ENCODE peak calls at places on chromosomes 4 and X, in seven cellular contexts. B is neuronal stem cell, U is IMR-90, X is mesenchymal stem cell, K is H9, H is mesendoderm, S is trophoblast cell. F is an unnamed sample.

GRCh38 chrX:28205905-28206304 is 224.7 kb upstream of the DCAF8L1 start:
- DNase-seq in S (no peak), X (no peak), K (peak), B (no peak), H (peak), U (no peak), F (no peak)

GRCh38 chr4:1452431-1453051 is 46.3 kb upstream of the NKX1-1 start:
- DNase-seq in K (no peak), U (no peak), B (no peak), H (no peak), S (no peak), X (no peak), F (no peak)

GRCh38 chr4:21827575-21827974 is 121.0 kb downstream of the KCNIP4 start:
- DNase-seq in B (no peak), H (no peak), S (no peak), K (no peak), X (peak), U (peak), F (no peak)

GRCh38 chr4:13160906-13161305 is 323.2 kb downstream of the RAB28 start:
- DNase-seq in B (no peak), U (peak), H (no peak), S (no peak), X (no peak), K (no peak), F (no peak)

GRCh38 chrX:48956728-48957414 is 536 bp downstream of the OTUD5 start:
- DNase-seq in B (no peak), S (no peak), U (no peak), H (no peak), K (no peak), X (no peak), F (no peak)

GRCh38 chr4:57061395-57061794 is 48.8 kb downstream of the IGFBP7 start:
- DNase-seq in H (no peak), U (peak), B (no peak), S (peak), X (peak), K (no peak), F (no peak)

GRCh38 chrX:103253608-103254007 is 1.3 kb downstream of the TCEAL8 start:
- DNase-seq in X (peak), H (peak), K (no peak), S (no peak), U (no peak), B (no peak), F (no peak)

GRCh38 chr4:118762146-118762545 is 73.8 kb downstream of the SEC24D start:
- DNase-seq in U (no peak), S (no peak), H (no peak), K (no peak), X (no peak), B (no peak), F (no peak)

GRCh38 chr4:83272900-83273299 is 11.7 kb downstream of the COQ2 start:
- DNase-seq in X (no peak), S (no peak), H (no peak), U (no peak), B (no peak), K (no peak), F (no peak)

GRCh38 chrX:13064599-13065143 is 20.3 kb upstream of the FAM9C start:
- DNase-seq in U (peak), H (no peak), B (no peak), S (no peak), X (peak), K (no peak), F (no peak)

GRCh38 chr4:56907489-56908205 is at the start of gene REST:
- DNase-seq in U (peak), S (peak), B (peak), X (peak), K (peak), H (peak), F (peak)

GRCh38 chrX:138769918-138770317 is 58.4 kb upstream of the FGF13 start:
- DNase-seq in X (no peak), S (no peak), B (no peak), K (no peak), U (no peak), H (no peak), F (no peak)

GRCh38 chr4:59518005-59518823 is 1681.9 kb upstream of the ADGRL3 start:
- DNase-seq in X (no peak), U (no peak), B (no peak), S (no peak), K (peak), H (no peak), F (no peak)

GRCh38 chrX:69019073-69019890 is 146.0 kb downstream of the PJA1 start:
- DNase-seq in S (no peak), H (no peak), K (no peak), X (no peak), U (no peak), B (no peak), F (no peak)

GRCh38 chr4:156594619-156595018 is 377.0 kb downstream of the PDGFC start:
- DNase-seq in S (no peak), B (no peak), X (peak), H (no peak), U (no peak), K (no peak), F (no peak)

GRCh38 chr4:181030961-181031360 is 1212.2 kb upstream of the TENM3 start:
- DNase-seq in K (no peak), B (no peak), H (no peak), S (no peak), U (peak), X (no peak), F (no peak)

GRCh38 chrX:148380614-148381561 is 119.5 kb upstream of the AFF2 start:
- DNase-seq in S (peak), X (no peak), H (peak), U (no peak), K (no peak), B (no peak), F (no peak)

GRCh38 chr4:74314944-74315343 is 6.7 kb downstream of the EPGN start:
- DNase-seq in U (no peak), K (no peak), H (no peak), S (no peak), B (no peak), X (no peak), F (no peak)

GRCh38 chr4:74317616-74318256 is 9.5 kb downstream of the EPGN start:
- DNase-seq in H (no peak), K (no peak), U (peak), S (peak), X (no peak), B (no peak), F (no peak)

GRCh38 chr4:74316397-74316796 is 8.1 kb downstream of the EPGN start:
- DNase-seq in S (no peak), X (peak), K (no peak), U (no peak), H (peak), B (no peak), F (no peak)

GRCh38 chr4:74311696-74312313 is 3.5 kb downstream of the EPGN start:
- DNase-seq in B (peak), U (peak), X (peak), H (peak), K (no peak), S (peak), F (no peak)

GRCh38 chr4:74314329-74314728 is 6.1 kb downstream of the EPGN start:
- DNase-seq in U (no peak), X (no peak), H (no peak), K (no peak), B (no peak), S (no peak), F (no peak)
- H3K23ac ChIP-seq in U (no peak), X (no peak), H (no peak), K (no peak), B (no peak), S (no peak), F (no peak)

GRCh38 chr4:35952751-35953150 is 291.6 kb downstream of the ARAP2 start:
- DNase-seq in B (no peak), U (no peak), H (no peak), K (no peak), X (no peak), S (no peak), F (no peak)
- H3K23ac ChIP-seq in B (no peak), U (no peak), H (no peak), K (no peak), X (no peak), S (no peak), F (no peak)

GRCh38 chrX:38044682-38045081 is 38.3 kb downstream of the SYTL5 start:
- DNase-seq in H (peak), B (no peak), K (no peak), S (no peak), X (no peak), U (no peak), F (no peak)
- H3K23ac ChIP-seq in H (no peak), B (no peak), K (no peak), S (no peak), X (no peak), U (no peak), F (no peak)

DNA sequence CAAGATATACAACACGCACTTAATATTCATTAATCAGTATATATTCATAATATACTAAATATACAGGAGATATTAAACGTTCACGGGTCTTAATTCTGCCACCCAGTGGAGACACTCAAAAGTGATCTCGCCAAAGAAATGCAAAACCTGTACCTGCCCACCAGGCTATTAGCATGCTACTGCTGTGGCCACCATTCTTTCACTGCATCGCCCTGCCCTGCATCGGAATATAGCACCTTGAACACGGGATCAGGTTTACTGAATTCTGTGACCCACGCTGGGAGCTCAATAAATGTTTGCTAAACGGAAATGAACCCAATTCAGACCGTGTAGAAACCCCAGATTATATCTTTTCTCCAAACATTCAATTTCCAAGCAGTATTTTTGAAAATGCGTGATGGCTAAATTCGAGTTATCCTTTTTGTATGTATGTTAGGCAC is 840 bp upstream of the CLCN3 start:
- DNase-seq in K (peak), U (peak), S (peak), H (peak), B (peak), X (peak), F (no peak)
- H3K23ac ChIP-seq in K (no peak), U (peak), S (no peak), H (no peak), B (no peak), X (no peak), F (no peak)

DNA sequence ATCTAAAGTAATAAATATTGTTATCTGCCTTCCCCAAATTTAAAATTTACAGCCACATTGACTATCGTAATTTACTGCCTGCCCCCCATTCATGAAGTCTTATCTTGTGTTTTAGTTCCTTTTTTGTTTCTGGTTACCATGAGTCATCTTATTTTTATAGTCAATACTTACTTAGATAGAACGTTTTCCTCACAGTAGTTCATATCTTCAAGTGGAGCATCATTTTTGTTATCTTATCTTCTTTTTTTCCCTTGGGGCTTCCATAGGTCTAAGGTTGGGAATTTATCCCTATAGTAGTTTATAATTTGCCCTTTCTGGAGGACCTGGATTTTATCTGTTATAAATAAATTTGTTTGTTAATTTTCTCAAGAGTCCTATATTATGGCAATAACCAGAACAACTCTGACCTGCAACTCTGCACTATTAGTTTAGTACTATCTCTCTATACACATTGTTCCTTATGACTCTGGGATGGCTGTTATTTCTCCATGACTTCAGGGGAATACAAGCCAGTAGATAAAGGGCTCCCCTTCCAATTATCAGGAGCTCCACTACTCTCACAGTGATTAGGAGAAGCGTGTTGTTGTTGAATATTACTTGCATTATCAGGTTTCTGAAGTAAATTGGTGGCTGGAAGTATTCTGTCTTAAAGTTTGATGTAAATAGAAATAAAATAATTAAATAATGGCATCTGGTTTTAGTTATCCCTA is 330.6 kb downstream of the GALNTL6 start:
- DNase-seq in U (no peak), B (no peak), K (no peak), S (no peak), X (peak), H (peak), F (no peak)
- H3K23ac ChIP-seq in U (no peak), B (no peak), K (no peak), S (no peak), X (no peak), H (no peak), F (no peak)

F was measured in H1.